ENCODE peak calls at places on chromosomes 12 and 14, in eight cellular contexts. G, Z, R, K, V, T, U and O are unnamed samples.

GRCh38 chr12:2324375-2324774 is 271.6 kb downstream of the CACNA1C start:
- DNase-seq in V (no peak), R (peak), Z (peak), K (no peak), G (no peak), U (no peak), T (no peak), O (peak)

GRCh38 chr14:90439874-90440442 is 43.1 kb downstream of the CALM1 start:
- DNase-seq in K (no peak), R (no peak), Z (no peak), G (no peak), T (no peak), V (no peak), U (no peak), O (no peak)

GRCh38 chr14:37246427-37246829 is 48.7 kb downstream of the MIPOL1 start:
- DNase-seq in U (no peak), R (no peak), K (no peak), Z (no peak), T (no peak), V (no peak), G (peak), O (no peak)

GRCh38 chr12:115378296-115378695 is 694.3 kb upstream of the TBX3 start:
- DNase-seq in T (no peak), U (no peak), V (no peak), Z (no peak), K (no peak), G (no peak), R (no peak), O (no peak)

GRCh38 chr12:92192361-92192760 is 46.7 kb upstream of the BTG1 start:
- DNase-seq in Z (no peak), T (no peak), R (no peak), U (no peak), K (no peak), G (no peak), V (no peak), O (no peak)

GRCh38 chr12:14576896-14577295 is 9.2 kb upstream of the PLBD1 start:
- DNase-seq in G (no peak), T (no peak), K (no peak), V (no peak), Z (no peak), U (no peak), R (no peak), O (no peak)

GRCh38 chr14:68680541-68681051 is 112.3 kb downstream of the ZFP36L1 start:
- DNase-seq in K (peak), Z (peak), U (no peak), T (peak), G (no peak), V (peak), R (no peak), O (no peak)

GRCh38 chr12:122354958-122355641 is 67.4 kb downstream of the CLIP1 start:
- DNase-seq in U (no peak), Z (peak), R (no peak), V (no peak), T (no peak), K (no peak), G (no peak), O (no peak)

GRCh38 chr14:54776361-54777001 is 126.1 kb downstream of the GCH1 start:
- DNase-seq in G (no peak), R (no peak), Z (peak), K (peak), T (peak), V (no peak), U (no peak), O (peak)

GRCh38 chr14:24307575-24308341 is at the start of gene CIDEB:
- DNase-seq in K (peak), Z (no peak), V (peak), R (peak), T (peak), U (no peak), G (peak), O (peak)

GRCh38 chr12:112837629-112838191 is 46.2 kb downstream of the RPH3A start:
- DNase-seq in G (peak), V (no peak), T (no peak), U (no peak), K (no peak), Z (no peak), R (no peak), O (no peak)

GRCh38 chr14:98957211-98958047 is 314.6 kb downstream of the BCL11B start:
- DNase-seq in R (peak), Z (peak), K (peak), U (peak), T (no peak), G (peak), V (peak), O (peak)

GRCh38 chr12:18345021-18345735 is 83.9 kb downstream of the PIK3C2G start:
- DNase-seq in R (no peak), Z (no peak), G (no peak), U (no peak), T (no peak), V (no peak), K (no peak), O (no peak)

GRCh38 chr12:47942327-47943230 is 20.8 kb upstream of the TMEM106C start:
- DNase-seq in U (no peak), G (no peak), R (peak), T (peak), V (peak), Z (no peak), K (no peak), O (no peak)

GRCh38 chr12:12612403-12612802 is 727 bp downstream of the CREBL2 start:
- DNase-seq in R (no peak), Z (no peak), G (peak), T (no peak), U (no peak), V (no peak), K (no peak), O (no peak)

GRCh38 chr12:188910-189621 is 24.9 kb downstream of the SLC6A12 start:
- DNase-seq in R (peak), K (peak), Z (no peak), T (peak), G (peak), V (peak), U (no peak), O (peak)

GRCh38 chr14:23563473-23564180 is 4.0 kb downstream of the AP1G2 start:
- DNase-seq in G (no peak), U (no peak), K (no peak), Z (no peak), T (peak), R (no peak), V (peak), O (no peak)

GRCh38 chr14:33016611-33017010 is 77.9 kb downstream of the NPAS3 start:
- DNase-seq in U (no peak), V (no peak), T (no peak), K (no peak), Z (no peak), G (no peak), R (no peak), O (no peak)

GRCh38 chr12:3717283-3717974 is 35.5 kb downstream of the CRACR2A start:
- DNase-seq in R (no peak), V (no peak), T (no peak), G (no peak), Z (no peak), U (no peak), K (no peak), O (peak)

GRCh38 chr12:19507823-19508222 is 68.5 kb downstream of the AEBP2 start:
- DNase-seq in G (no peak), V (no peak), T (no peak), U (no peak), K (no peak), R (no peak), Z (no peak), O (no peak)

GRCh38 chr12:133165776-133166175 is 15.5 kb upstream of the ZNF268 start:
- DNase-seq in Z (no peak), U (no peak), T (no peak), K (no peak), R (no peak), G (no peak), V (no peak), O (no peak)

GRCh38 chr12:89544730-89545184 is 18.9 kb upstream of the POC1B start:
- DNase-seq in T (peak), U (peak), K (peak), G (no peak), R (peak), Z (peak), V (peak), O (peak)

GRCh38 chr12:68780731-68781130 is 27.2 kb upstream of the MDM2 start:
- DNase-seq in U (no peak), G (no peak), R (no peak), T (no peak), K (no peak), Z (no peak), V (no peak), O (no peak)

GRCh38 chr12:86138770-86139169 is 117.4 kb downstream of the MGAT4C start:
- DNase-seq in T (no peak), K (no peak), U (no peak), R (no peak), V (no peak), Z (no peak), G (no peak), O (no peak)

GRCh38 chr12:115000038-115000437 is 316.1 kb upstream of the TBX3 start:
- DNase-seq in V (no peak), R (no peak), G (peak), Z (no peak), K (no peak), U (no peak), T (no peak), O (no peak)

GRCh38 chr14:23172096-23172495 is 11.4 kb downstream of the SLC7A8 start:
- DNase-seq in Z (no peak), K (no peak), G (no peak), R (no peak), V (no peak), U (peak), T (no peak), O (no peak)

GRCh38 chr12:132560831-132561783 is 49.3 kb downstream of the LRCOL1 start:
- DNase-seq in R (peak), U (no peak), G (peak), K (peak), V (peak), T (no peak), Z (no peak), O (peak)

GRCh38 chr14:61321385-61322010 is at the start of gene PRKCH:
- DNase-seq in U (peak), R (peak), V (peak), Z (peak), G (peak), T (peak), K (peak), O (peak)

GRCh38 chr12:94561943-94562411 is 88.4 kb downstream of the TMCC3 start:
- DNase-seq in V (no peak), U (peak), R (peak), K (no peak), T (peak), G (no peak), Z (peak), O (peak)

GRCh38 chr12:48198619-48198973 is 4.5 kb downstream of the OR10AD1 start:
- DNase-seq in K (peak), G (no peak), T (peak), V (peak), R (peak), Z (peak), U (peak), O (peak)

GRCh38 chr12:17296882-17297281 is 690.9 kb upstream of the LMO3 start:
- DNase-seq in G (no peak), U (no peak), V (no peak), R (no peak), T (no peak), K (no peak), Z (no peak), O (no peak)

GRCh38 chr14:74804219-74804825 is 41.2 kb downstream of the YLPM1 start:
- DNase-seq in U (no peak), R (no peak), Z (no peak), T (no peak), V (peak), G (peak), K (no peak), O (peak)

GRCh38 chr12:125773033-125773432 is 707.8 kb downstream of the AACS start:
- DNase-seq in R (no peak), Z (no peak), K (no peak), G (peak), U (no peak), T (peak), V (no peak), O (no peak)

GRCh38 chr12:9064201-9064814 is 51.4 kb downstream of the A2M start:
- DNase-seq in R (peak), K (peak), Z (peak), T (peak), U (peak), G (peak), V (peak), O (peak)

GRCh38 chr14:67357583-67358354 is 1.8 kb downstream of the ATP6V1D start:
- DNase-seq in G (no peak), Z (no peak), R (no peak), V (no peak), T (no peak), K (no peak), U (no peak), O (no peak)

GRCh38 chr12:113244015-113244983 is 23.0 kb downstream of the TPCN1 start:
- DNase-seq in T (peak), G (no peak), U (peak), V (peak), K (peak), R (peak), Z (peak), O (peak)

GRCh38 chr12:121536929-121537813 is 43.7 kb downstream of the KDM2B start:
- DNase-seq in V (peak), Z (peak), R (peak), T (peak), K (peak), G (peak), U (peak), O (peak)

GRCh38 chr12:53065975-53066593 is 13.1 kb downstream of the SPRYD3 start:
- DNase-seq in V (peak), K (peak), Z (peak), G (peak), U (no peak), R (peak), T (peak), O (peak)

GRCh38 chr14:23559010-23559920 is 3.2 kb downstream of the THTPA start:
- DNase-seq in U (no peak), R (peak), T (no peak), V (peak), G (peak), Z (peak), K (peak), O (peak)

GRCh38 chr14:34713122-34713680 is 1.2 kb downstream of the CFL2 start:
- DNase-seq in G (no peak), Z (no peak), K (no peak), U (no peak), V (no peak), R (no peak), T (no peak), O (no peak)

GRCh38 chr14:34711808-34712712 is 2.3 kb downstream of the CFL2 start:
- DNase-seq in R (no peak), T (no peak), Z (no peak), K (no peak), V (no peak), U (no peak), G (no peak), O (no peak)

GRCh38 chr14:34713681-34714319 is 593 bp downstream of the CFL2 start:
- DNase-seq in K (peak), U (peak), G (no peak), V (peak), Z (peak), R (peak), T (peak), O (peak)

GRCh38 chr14:34715108-34715863 is 893 bp upstream of the CFL2 start:
- DNase-seq in G (no peak), R (no peak), Z (no peak), T (no peak), U (no peak), K (no peak), V (no peak), O (no peak)

DNA sequence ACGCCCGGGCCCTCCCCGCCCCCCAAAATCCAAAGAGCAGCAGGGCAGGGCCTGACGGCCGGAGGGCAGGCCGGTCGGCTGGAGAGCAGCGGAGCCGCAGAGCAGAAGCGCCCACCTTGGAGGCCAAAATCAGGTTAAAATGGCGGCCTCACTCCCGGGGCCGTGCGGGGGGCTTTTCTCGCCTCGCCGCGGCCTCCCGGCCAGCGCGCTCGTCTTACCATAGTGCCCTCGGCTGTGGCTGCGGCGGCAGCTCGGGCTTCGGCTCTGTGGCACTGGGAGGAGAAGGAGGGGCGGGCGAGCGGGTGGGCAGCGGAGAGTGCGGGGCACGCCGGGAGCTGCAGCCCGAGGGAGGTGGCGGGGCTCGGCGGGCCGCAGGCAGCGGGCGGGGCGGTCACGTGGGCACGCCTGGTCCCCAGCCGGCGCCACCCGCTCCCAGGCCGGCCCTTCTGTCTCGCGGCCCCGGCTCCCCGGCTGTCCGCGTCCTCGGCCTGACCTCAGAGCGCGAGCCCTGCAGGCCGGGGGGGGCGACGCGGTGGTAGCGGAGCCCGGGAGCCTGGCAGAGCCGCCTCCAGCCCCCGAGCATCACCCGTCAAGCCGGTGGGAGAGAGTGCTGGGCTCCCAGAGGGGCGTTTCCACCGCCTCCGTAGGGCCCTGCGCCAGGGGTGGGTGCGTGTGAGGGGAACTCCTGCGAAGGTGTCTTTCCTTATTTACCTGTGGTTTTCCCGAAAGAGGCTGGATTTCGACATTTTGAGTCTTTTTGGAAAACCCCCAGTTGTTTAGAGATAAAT is at the start of gene CFL2:
- DNase-seq in V (peak), Z (peak), R (peak), K (peak), G (peak), U (peak), T (peak), O (peak)
- TF ChIP-seq POLR2A in V (peak), Z (peak), R (peak), K (no peak), G (peak), U (no peak), T (peak), O (peak)

DNA sequence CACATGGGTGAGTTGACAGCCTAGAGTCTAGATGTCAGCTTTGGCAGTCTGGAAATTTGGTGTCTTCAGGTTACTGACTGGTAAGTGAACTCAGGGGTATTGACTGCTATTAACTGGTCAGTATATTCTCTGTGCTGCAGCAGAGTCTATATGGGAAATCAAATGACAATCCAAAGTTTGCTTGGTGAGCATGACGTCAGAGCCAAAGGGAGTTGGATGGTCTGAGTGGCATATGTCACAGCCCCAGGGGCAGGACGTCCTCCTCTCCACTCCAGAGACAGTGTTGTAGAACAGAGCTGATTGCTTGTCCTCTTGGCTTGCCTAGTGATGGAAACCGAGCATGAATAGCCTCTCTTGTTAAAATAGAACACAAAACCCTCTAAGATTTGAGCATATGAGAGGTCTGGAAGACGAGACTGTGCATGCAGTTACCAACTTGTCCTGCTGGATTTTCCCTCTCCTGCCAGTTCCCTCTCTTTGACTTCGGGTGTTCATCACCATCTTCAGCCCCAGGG is 3.3 kb upstream of the TBC1D30 start:
- DNase-seq in Z (no peak), V (no peak), T (no peak), U (no peak), R (no peak), G (no peak), K (no peak), O (no peak)
- TF ChIP-seq POLR2A in Z (no peak), V (no peak), T (no peak), U (no peak), R (no peak), G (no peak), K (no peak), O (no peak)

DNA sequence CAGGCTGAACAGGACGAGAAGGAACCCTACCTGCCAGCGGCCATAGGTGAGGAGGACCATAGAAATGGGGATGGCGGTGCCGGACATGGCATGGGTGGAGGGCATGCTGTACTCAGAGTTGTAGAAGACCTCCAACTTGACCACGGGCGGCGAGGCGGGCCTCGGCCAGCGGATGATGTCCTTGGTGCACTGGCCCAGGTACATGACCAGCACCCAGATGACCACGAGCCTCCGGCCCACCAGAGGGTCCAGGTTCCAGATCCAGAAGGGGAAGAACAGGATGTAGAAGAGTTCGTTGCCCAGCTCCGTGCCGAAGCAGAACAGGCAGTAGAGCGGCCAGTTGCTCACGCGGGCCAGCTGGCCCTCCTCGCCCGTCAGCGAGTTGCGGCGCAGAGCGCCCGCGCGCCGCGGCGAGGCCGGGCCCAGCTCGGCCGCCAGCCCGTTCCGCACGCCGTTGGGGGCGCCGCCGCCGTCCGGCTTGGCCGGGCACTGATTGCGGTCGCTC is 582 bp downstream of the SGPP1 start:
- DNase-seq in R (peak), V (peak), Z (peak), T (peak), G (peak), U (no peak), K (peak), O (peak)
- TF ChIP-seq POLR2A in R (no peak), V (no peak), Z (no peak), T (no peak), G (no peak), U (no peak), K (no peak), O (no peak)

GRCh38 chr14:102591372-102591943 is 991 bp upstream of the RCOR1 start:
- DNase-seq in K (peak), Z (peak), U (peak), G (no peak), T (peak), V (peak), R (peak), O (peak)
- TF ChIP-seq POLR2A in K (no peak), Z (no peak), U (no peak), G (peak), T (no peak), V (no peak), R (no peak), O (no peak)

DNA sequence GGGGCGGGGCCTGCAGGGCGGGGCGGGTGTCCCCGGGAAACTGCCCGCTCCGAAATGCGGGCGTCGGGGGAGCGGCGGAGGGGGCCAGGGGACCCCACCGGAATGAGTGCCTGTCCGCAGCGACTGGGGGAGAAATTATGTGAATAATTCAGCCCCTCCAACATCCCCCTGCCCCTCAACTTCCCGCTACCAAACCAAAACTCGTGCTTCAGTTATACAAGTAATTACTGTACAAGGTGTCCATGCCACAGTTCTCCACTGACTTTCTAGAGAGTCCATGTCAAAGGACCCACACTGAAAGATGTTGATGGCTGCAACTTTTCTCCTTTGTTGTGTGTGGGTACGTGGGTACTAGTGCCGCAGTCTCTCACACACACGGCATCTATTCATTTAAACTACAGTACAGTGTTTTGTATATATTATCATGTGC is 407 bp upstream of the CDK17 start:
- DNase-seq in K (no peak), R (no peak), U (no peak), G (no peak), T (no peak), Z (no peak), V (no peak), O (no peak)
- TF ChIP-seq POLR2A in K (no peak), R (no peak), U (no peak), G (peak), T (no peak), Z (no peak), V (no peak), O (no peak)